ENCODE peak calls at places on chromosomes 13 and 19, in ten cellular contexts. One of them, this sample, is unnamed.

GRCh38 chr13:45682494-45683008 is 19.6 kb upstream of the CBY2 start:
- DNase-seq in tibial nerve: no peak
- DNase-seq in CD8-positive, alpha-beta T cell: no peak
- DNase-seq in GM23248: no peak
- DNase-seq in SJSA1: no peak
- DNase-seq in CD4-positive, alpha-beta T cell: no peak
- DNase-seq in brain microvascular endothelial cell: no peak
- DNase-seq in iPS DF 6.9: no peak
- DNase-seq in vagina: no peak
- DNase-seq in ascending aorta: no peak
- DNase-seq in this sample: no peak

GRCh38 chr13:105144936-105145335 is 1390.5 kb downstream of the EFNB2 start:
- DNase-seq in tibial nerve: no peak
- DNase-seq in CD8-positive, alpha-beta T cell: no peak
- DNase-seq in GM23248: no peak
- DNase-seq in SJSA1: no peak
- DNase-seq in CD4-positive, alpha-beta T cell: no peak
- DNase-seq in brain microvascular endothelial cell: no peak
- DNase-seq in iPS DF 6.9: no peak
- DNase-seq in vagina: no peak
- DNase-seq in ascending aorta: no peak
- DNase-seq in this sample: no peak

GRCh38 chr13:46896346-46897138 is at the start of gene HTR2A:
- DNase-seq in tibial nerve: no peak
- DNase-seq in CD8-positive, alpha-beta T cell: no peak
- DNase-seq in GM23248: peak
- DNase-seq in SJSA1: no peak
- DNase-seq in CD4-positive, alpha-beta T cell: no peak
- DNase-seq in brain microvascular endothelial cell: peak
- DNase-seq in iPS DF 6.9: no peak
- DNase-seq in vagina: no peak
- DNase-seq in ascending aorta: no peak
- DNase-seq in this sample: peak

GRCh38 chr19:48551437-48552302 is at the start of gene SULT2B1:
- DNase-seq in tibial nerve: no peak
- DNase-seq in CD8-positive, alpha-beta T cell: no peak
- DNase-seq in GM23248: no peak
- DNase-seq in SJSA1: no peak
- DNase-seq in CD4-positive, alpha-beta T cell: no peak
- DNase-seq in brain microvascular endothelial cell: no peak
- DNase-seq in iPS DF 6.9: no peak
- DNase-seq in vagina: no peak
- DNase-seq in ascending aorta: no peak
- DNase-seq in this sample: no peak

GRCh38 chr13:113452942-113453901 is at the start of gene ADPRHL1:
- DNase-seq in tibial nerve: no peak
- DNase-seq in CD8-positive, alpha-beta T cell: no peak
- DNase-seq in GM23248: peak
- DNase-seq in SJSA1: no peak
- DNase-seq in CD4-positive, alpha-beta T cell: no peak
- DNase-seq in brain microvascular endothelial cell: no peak
- DNase-seq in iPS DF 6.9: no peak
- DNase-seq in vagina: no peak
- DNase-seq in ascending aorta: peak
- DNase-seq in this sample: no peak

GRCh38 chr19:21396893-21397572 is at the start of gene ZNF493:
- DNase-seq in tibial nerve: peak
- DNase-seq in CD8-positive, alpha-beta T cell: peak
- DNase-seq in GM23248: peak
- DNase-seq in SJSA1: peak
- DNase-seq in CD4-positive, alpha-beta T cell: peak
- DNase-seq in brain microvascular endothelial cell: peak
- DNase-seq in iPS DF 6.9: peak
- DNase-seq in vagina: no peak
- DNase-seq in ascending aorta: peak
- DNase-seq in this sample: peak

GRCh38 chr19:3276341-3276799 is 51.9 kb downstream of the CELF5 start:
- DNase-seq in tibial nerve: no peak
- DNase-seq in CD8-positive, alpha-beta T cell: no peak
- DNase-seq in GM23248: no peak
- DNase-seq in SJSA1: peak
- DNase-seq in CD4-positive, alpha-beta T cell: peak
- DNase-seq in brain microvascular endothelial cell: no peak
- DNase-seq in iPS DF 6.9: peak
- DNase-seq in vagina: no peak
- DNase-seq in ascending aorta: no peak
- DNase-seq in this sample: no peak

GRCh38 chr13:63190742-63191141 is 1775.1 kb upstream of the PCDH20 start:
- DNase-seq in tibial nerve: no peak
- DNase-seq in CD8-positive, alpha-beta T cell: no peak
- DNase-seq in GM23248: peak
- DNase-seq in SJSA1: no peak
- DNase-seq in CD4-positive, alpha-beta T cell: no peak
- DNase-seq in brain microvascular endothelial cell: peak
- DNase-seq in iPS DF 6.9: no peak
- DNase-seq in vagina: no peak
- DNase-seq in ascending aorta: no peak
- DNase-seq in this sample: no peak

GRCh38 chr19:40584007-40584406 is 7.3 kb downstream of the SHKBP1 start:
- DNase-seq in tibial nerve: no peak
- DNase-seq in CD8-positive, alpha-beta T cell: no peak
- DNase-seq in GM23248: no peak
- DNase-seq in SJSA1: no peak
- DNase-seq in CD4-positive, alpha-beta T cell: no peak
- DNase-seq in brain microvascular endothelial cell: peak
- DNase-seq in iPS DF 6.9: no peak
- DNase-seq in vagina: no peak
- DNase-seq in ascending aorta: no peak
- DNase-seq in this sample: no peak

GRCh38 chr13:40640202-40640601 is 26.2 kb downstream of the FOXO1 start:
- DNase-seq in tibial nerve: no peak
- DNase-seq in CD8-positive, alpha-beta T cell: no peak
- DNase-seq in GM23248: no peak
- DNase-seq in SJSA1: no peak
- DNase-seq in CD4-positive, alpha-beta T cell: no peak
- DNase-seq in brain microvascular endothelial cell: no peak
- DNase-seq in iPS DF 6.9: no peak
- DNase-seq in vagina: no peak
- DNase-seq in ascending aorta: no peak
- DNase-seq in this sample: no peak

GRCh38 chr13:40639226-40639681 is 27.2 kb downstream of the FOXO1 start:
- DNase-seq in tibial nerve: no peak
- DNase-seq in CD8-positive, alpha-beta T cell: no peak
- DNase-seq in GM23248: peak
- DNase-seq in SJSA1: no peak
- DNase-seq in CD4-positive, alpha-beta T cell: no peak
- DNase-seq in brain microvascular endothelial cell: peak
- DNase-seq in iPS DF 6.9: no peak
- DNase-seq in vagina: no peak
- DNase-seq in ascending aorta: no peak
- DNase-seq in this sample: no peak

GRCh38 chr13:40644838-40645620 is 21.4 kb downstream of the FOXO1 start:
- DNase-seq in tibial nerve: no peak
- DNase-seq in CD8-positive, alpha-beta T cell: no peak
- DNase-seq in GM23248: peak
- DNase-seq in SJSA1: no peak
- DNase-seq in CD4-positive, alpha-beta T cell: no peak
- DNase-seq in brain microvascular endothelial cell: peak
- DNase-seq in iPS DF 6.9: no peak
- DNase-seq in vagina: no peak
- DNase-seq in ascending aorta: no peak
- DNase-seq in this sample: no peak

GRCh38 chr13:40637644-40638043 is 28.8 kb downstream of the FOXO1 start:
- DNase-seq in tibial nerve: no peak
- DNase-seq in CD8-positive, alpha-beta T cell: no peak
- DNase-seq in GM23248: no peak
- DNase-seq in SJSA1: no peak
- DNase-seq in CD4-positive, alpha-beta T cell: no peak
- DNase-seq in brain microvascular endothelial cell: peak
- DNase-seq in iPS DF 6.9: no peak
- DNase-seq in vagina: no peak
- DNase-seq in ascending aorta: no peak
- DNase-seq in this sample: no peak

DNA sequence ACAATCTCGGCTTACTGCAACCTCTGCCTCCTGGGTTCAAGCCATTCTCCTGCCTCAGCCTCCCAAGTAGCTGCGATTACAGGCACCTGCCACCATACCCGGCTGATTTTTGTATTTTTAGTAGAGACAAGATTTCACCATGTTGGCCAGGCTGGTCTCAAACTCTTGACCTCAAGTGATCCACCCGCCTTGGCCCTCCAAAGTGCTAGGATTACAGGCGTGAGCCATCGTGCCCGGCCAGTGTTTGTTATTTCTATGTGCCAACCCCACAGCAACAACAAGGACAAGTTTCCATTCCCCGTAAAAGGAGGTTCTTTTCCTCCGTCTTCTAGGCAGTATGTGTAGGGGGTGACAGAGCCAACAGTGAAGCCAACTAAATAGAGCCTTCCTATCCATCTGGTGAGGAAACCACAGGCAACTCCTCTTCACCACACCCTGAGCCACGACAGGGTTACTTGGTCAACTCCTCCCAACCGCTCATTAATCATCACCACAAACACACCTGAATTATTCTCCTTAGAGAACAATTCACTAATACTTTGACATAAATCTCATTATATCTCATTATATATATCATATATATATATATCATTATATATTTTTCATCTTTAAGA is 25.5 kb downstream of the FOXO1 start:
- DNase-seq in tibial nerve: no peak
- DNase-seq in CD8-positive, alpha-beta T cell: no peak
- DNase-seq in GM23248: no peak
- DNase-seq in SJSA1: no peak
- DNase-seq in CD4-positive, alpha-beta T cell: peak
- DNase-seq in brain microvascular endothelial cell: no peak
- DNase-seq in iPS DF 6.9: no peak
- DNase-seq in vagina: no peak
- DNase-seq in ascending aorta: no peak
- DNase-seq in this sample: no peak
- H3K27ac ChIP-seq in tibial nerve: no peak
- H3K27ac ChIP-seq in CD8-positive, alpha-beta T cell: no peak
- H3K27ac ChIP-seq in GM23248: no peak
- H3K27ac ChIP-seq in SJSA1: no peak
- H3K27ac ChIP-seq in CD4-positive, alpha-beta T cell: no peak
- H3K27ac ChIP-seq in brain microvascular endothelial cell: no peak
- H3K27ac ChIP-seq in iPS DF 6.9: no peak
- H3K27ac ChIP-seq in vagina: no peak
- H3K27ac ChIP-seq in ascending aorta: no peak
- H3K27ac ChIP-seq in this sample: no peak

DNA sequence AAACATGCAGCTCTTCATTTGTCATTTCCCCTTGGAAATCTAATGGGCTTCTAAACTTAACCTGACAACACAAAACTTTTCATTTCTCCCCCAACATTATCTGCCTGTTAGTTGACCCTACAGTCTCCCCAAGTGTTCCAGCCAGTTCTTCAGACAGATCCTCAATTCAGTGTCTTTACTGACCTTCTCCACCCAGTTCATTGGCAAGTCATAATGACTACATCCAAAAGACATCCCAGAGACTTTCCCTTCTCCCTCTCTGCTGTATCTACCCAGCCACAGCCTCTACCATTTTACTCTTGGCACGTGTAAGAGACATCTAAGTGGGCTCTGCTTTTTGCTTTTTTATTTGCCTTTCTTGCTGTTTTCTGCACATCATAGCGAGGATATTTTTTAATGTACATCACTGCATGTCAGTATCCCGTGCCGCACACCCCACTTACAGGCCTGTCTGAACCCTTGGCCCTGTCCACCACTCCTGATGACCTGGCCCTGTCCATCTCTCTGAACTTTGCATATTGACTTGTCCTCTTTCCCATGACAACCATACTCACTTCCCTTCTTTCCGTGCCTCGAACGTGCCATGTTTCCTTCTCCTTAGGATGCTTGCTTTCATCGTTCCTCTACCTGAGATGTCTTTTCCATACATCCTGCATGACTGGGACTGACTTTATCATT is 391.9 kb downstream of the IRS2 start:
- DNase-seq in tibial nerve: no peak
- DNase-seq in CD8-positive, alpha-beta T cell: no peak
- DNase-seq in GM23248: peak
- DNase-seq in SJSA1: peak
- DNase-seq in CD4-positive, alpha-beta T cell: no peak
- DNase-seq in brain microvascular endothelial cell: no peak
- DNase-seq in iPS DF 6.9: no peak
- DNase-seq in vagina: no peak
- DNase-seq in ascending aorta: no peak
- DNase-seq in this sample: no peak
- H3K27ac ChIP-seq in tibial nerve: no peak
- H3K27ac ChIP-seq in CD8-positive, alpha-beta T cell: no peak
- H3K27ac ChIP-seq in GM23248: no peak
- H3K27ac ChIP-seq in SJSA1: no peak
- H3K27ac ChIP-seq in CD4-positive, alpha-beta T cell: no peak
- H3K27ac ChIP-seq in brain microvascular endothelial cell: no peak
- H3K27ac ChIP-seq in iPS DF 6.9: no peak
- H3K27ac ChIP-seq in vagina: no peak
- H3K27ac ChIP-seq in ascending aorta: no peak
- H3K27ac ChIP-seq in this sample: no peak

GRCh38 chr19:49862411-49863253 is 4.7 kb downstream of the PNKP start:
- DNase-seq in tibial nerve: no peak
- DNase-seq in CD8-positive, alpha-beta T cell: no peak
- DNase-seq in GM23248: no peak
- DNase-seq in SJSA1: no peak
- DNase-seq in CD4-positive, alpha-beta T cell: no peak
- DNase-seq in brain microvascular endothelial cell: no peak
- DNase-seq in iPS DF 6.9: no peak
- DNase-seq in vagina: no peak
- DNase-seq in ascending aorta: no peak
- DNase-seq in this sample: no peak
- H3K27ac ChIP-seq in tibial nerve: peak
- H3K27ac ChIP-seq in CD8-positive, alpha-beta T cell: no peak
- H3K27ac ChIP-seq in GM23248: no peak
- H3K27ac ChIP-seq in SJSA1: no peak
- H3K27ac ChIP-seq in CD4-positive, alpha-beta T cell: no peak
- H3K27ac ChIP-seq in brain microvascular endothelial cell: no peak
- H3K27ac ChIP-seq in iPS DF 6.9: no peak
- H3K27ac ChIP-seq in vagina: no peak
- H3K27ac ChIP-seq in ascending aorta: no peak
- H3K27ac ChIP-seq in this sample: no peak

DNA sequence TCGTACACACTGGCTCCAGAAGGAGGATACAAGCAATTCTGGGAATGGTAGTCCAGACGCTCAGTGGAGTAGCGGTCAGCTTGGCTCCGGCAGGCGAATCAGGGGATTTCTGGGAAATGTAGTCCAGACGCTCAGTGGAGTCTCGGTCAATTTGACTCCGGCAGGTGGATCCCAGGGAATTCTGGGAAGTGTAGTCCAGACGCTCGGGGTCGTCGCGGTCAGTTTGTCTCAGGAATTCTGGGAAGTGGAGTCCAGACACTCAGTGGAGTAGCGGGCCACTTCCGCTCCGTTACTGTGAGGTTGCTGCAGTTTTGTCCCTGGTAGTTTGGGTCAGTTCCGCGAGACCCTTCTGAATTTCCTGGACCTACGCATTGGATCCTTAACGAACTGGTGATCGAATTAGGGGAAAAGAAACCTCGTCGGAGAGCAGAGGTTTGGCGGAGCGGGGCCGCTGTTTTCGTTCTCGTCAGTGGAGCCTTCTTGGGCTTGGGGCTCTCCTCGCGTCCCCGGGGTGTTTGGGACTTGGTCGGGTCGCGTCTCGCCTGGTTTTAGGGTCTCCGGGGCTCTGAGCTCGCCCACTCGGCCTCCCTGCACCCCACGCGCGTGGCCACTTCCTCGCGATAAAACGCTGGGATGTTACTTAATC is at the start of gene ZNF225:
- DNase-seq in tibial nerve: peak
- DNase-seq in CD8-positive, alpha-beta T cell: peak
- DNase-seq in GM23248: peak
- DNase-seq in SJSA1: peak
- DNase-seq in CD4-positive, alpha-beta T cell: peak
- DNase-seq in brain microvascular endothelial cell: peak
- DNase-seq in iPS DF 6.9: peak
- DNase-seq in vagina: no peak
- DNase-seq in ascending aorta: peak
- DNase-seq in this sample: peak
- H3K27ac ChIP-seq in tibial nerve: peak
- H3K27ac ChIP-seq in CD8-positive, alpha-beta T cell: peak
- H3K27ac ChIP-seq in GM23248: peak
- H3K27ac ChIP-seq in SJSA1: no peak
- H3K27ac ChIP-seq in CD4-positive, alpha-beta T cell: no peak
- H3K27ac ChIP-seq in brain microvascular endothelial cell: peak
- H3K27ac ChIP-seq in iPS DF 6.9: no peak
- H3K27ac ChIP-seq in vagina: peak
- H3K27ac ChIP-seq in ascending aorta: peak
- H3K27ac ChIP-seq in this sample: peak

This sample was measured in caudate nucleus.